ENCODE peak calls at places on chromosomes 16 and 17, in six cellular contexts. E, T, A, O, K and X are unnamed samples. For H3K4me1, the result is how much of the 10 kb centered on the place peaks cover.

GRCh38 chr16:49277386-49277742 is 4.3 kb downstream of the CBLN1 start:
- DNase-seq in T (no peak), E (no peak), K (no peak), A (no peak), O (no peak), X (no peak)

GRCh38 chr17:27559996-27560481 is 70.9 kb upstream of the LGALS9 start:
- DNase-seq in O (peak), K (peak), A (peak), T (no peak), E (peak), X (no peak)

GRCh38 chr16:89864421-89864820 is 9.0 kb upstream of the TCF25 start:
- DNase-seq in K (no peak), O (no peak), A (no peak), T (no peak), E (no peak), X (no peak)

GRCh38 chr17:75652934-75653549 is 13.9 kb downstream of the RECQL5 start:
- DNase-seq in E (peak), T (no peak), O (no peak), A (no peak), K (no peak), X (no peak)

GRCh38 chr16:73225983-73226382 is 178.1 kb upstream of the ZFHX3 start:
- DNase-seq in A (no peak), E (no peak), T (no peak), O (no peak), K (no peak), X (no peak)

GRCh38 chr16:86802013-86802412 is 223.7 kb downstream of the FOXL1 start:
- DNase-seq in O (no peak), A (no peak), K (no peak), T (no peak), E (no peak), X (no peak)

GRCh38 chr17:45784583-45785372 is 658 bp downstream of the CRHR1 start:
- DNase-seq in O (no peak), A (peak), E (no peak), K (peak), T (peak), X (no peak)

GRCh38 chr16:75025766-75026165 is 26.9 kb downstream of the ZNRF1 start:
- DNase-seq in E (peak), O (no peak), K (no peak), A (no peak), T (no peak), X (no peak)

GRCh38 chr17:43534909-43535308 is 11.2 kb downstream of the ETV4 start:
- DNase-seq in T (no peak), K (no peak), O (no peak), E (no peak), A (no peak), X (no peak)

GRCh38 chr16:70162041-70162451 is 11.5 kb upstream of the CLEC18C start:
- DNase-seq in A (no peak), T (no peak), O (no peak), K (no peak), E (peak), X (no peak)

GRCh38 chr17:13398091-13398490 is 203.6 kb downstream of the HS3ST3A1 start:
- DNase-seq in T (no peak), O (no peak), K (no peak), A (no peak), E (no peak), X (no peak)

GRCh38 chr17:57294629-57295501 is 38.5 kb downstream of the MSI2 start:
- DNase-seq in T (no peak), E (peak), A (peak), O (peak), K (peak), X (no peak)

GRCh38 chr17:76419576-76420245 is 33.2 kb downstream of the UBE2O start:
- DNase-seq in K (no peak), T (no peak), A (no peak), O (no peak), E (no peak), X (no peak)

GRCh38 chr17:56045907-56046306 is 107.4 kb upstream of the ANKFN1 start:
- DNase-seq in O (no peak), T (no peak), A (no peak), E (no peak), K (no peak), X (no peak)

GRCh38 chr17:5002121-5002788 is 4.5 kb downstream of the KIF1C start:
- DNase-seq in E (no peak), O (no peak), A (no peak), T (no peak), K (no peak), X (no peak)

GRCh38 chr17:41212524-41213169 is 13.8 kb upstream of the KRTAP9-2 start:
- DNase-seq in K (no peak), T (no peak), O (no peak), A (no peak), E (no peak), X (no peak)

GRCh38 chr16:66486773-66487579 is 59.9 kb downstream of the BEAN1 start:
- DNase-seq in A (no peak), T (no peak), K (no peak), E (peak), O (peak), X (no peak)

GRCh38 chr17:600576-601301 is 113.9 kb downstream of the VPS53 start:
- DNase-seq in O (peak), A (no peak), K (no peak), E (peak), T (no peak), X (no peak)

GRCh38 chr17:2672026-2672425 is 39.5 kb downstream of the CLUH start:
- DNase-seq in K (no peak), O (no peak), E (no peak), T (no peak), A (no peak), X (no peak)

GRCh38 chr16:2008009-2008526 is 1.6 kb downstream of the ZNF598 start:
- DNase-seq in O (no peak), A (no peak), K (peak), E (peak), T (no peak), X (no peak)

GRCh38 chr17:78645421-78646295 is 68.5 kb upstream of the DNAH17 start:
- DNase-seq in K (peak), T (peak), O (peak), A (peak), E (peak), X (no peak)
- H3K4me3 ChIP-seq in K (peak), T (peak), O (no peak), A (no peak), E (no peak), X (no peak)

GRCh38 chr17:81209141-81209540 is 13.6 kb downstream of the CEP131 start:
- DNase-seq in A (no peak), T (no peak), K (no peak), O (no peak), E (no peak), X (no peak)

GRCh38 chr17:81212365-81212764 is 10.4 kb downstream of the CEP131 start:
- DNase-seq in T (no peak), E (no peak), A (no peak), K (no peak), O (no peak), X (no peak)

GRCh38 chr17:81210868-81211267 is 11.9 kb downstream of the CEP131 start:
- DNase-seq in O (no peak), A (no peak), T (no peak), K (no peak), E (no peak), X (no peak)

GRCh38 chr17:81208651-81209050 is 14.1 kb downstream of the CEP131 start:
- DNase-seq in A (no peak), O (no peak), T (no peak), E (no peak), K (no peak), X (no peak)

GRCh38 chr17:81210466-81210865 is 12.3 kb downstream of the CEP131 start:
- DNase-seq in T (no peak), E (no peak), K (no peak), A (no peak), O (no peak), X (no peak)
- H3K27ac ChIP-seq in T (no peak), E (no peak), K (no peak), A (no peak), O (no peak), X (no peak)

GRCh38 chr16:12059216-12059769 is 82.8 kb downstream of the SNX29 start:
- DNase-seq in A (peak), E (no peak), O (no peak), T (no peak), K (peak), X (no peak)
- H3K4me1 ChIP-seq in A (under half), E (under half), O (under half), T (under half), K (under half), X (under half)

GRCh38 chr17:30236297-30236624 is 764 bp upstream of the SLC6A4 start:
- DNase-seq in O (no peak), K (no peak), E (no peak), A (no peak), T (no peak), X (no peak)

GRCh38 chr17:30237296-30238002 is 2.0 kb upstream of the SLC6A4 start:
- DNase-seq in K (no peak), A (no peak), O (no peak), E (no peak), T (no peak), X (no peak)

GRCh38 chr17:30238003-30238344 is 2.5 kb upstream of the SLC6A4 start:
- DNase-seq in O (no peak), A (no peak), T (no peak), E (no peak), K (no peak), X (no peak)

GRCh38 chr17:30235386-30236296 is at the start of gene SLC6A4:
- DNase-seq in T (no peak), O (no peak), A (no peak), E (peak), K (no peak), X (no peak)

DNA sequence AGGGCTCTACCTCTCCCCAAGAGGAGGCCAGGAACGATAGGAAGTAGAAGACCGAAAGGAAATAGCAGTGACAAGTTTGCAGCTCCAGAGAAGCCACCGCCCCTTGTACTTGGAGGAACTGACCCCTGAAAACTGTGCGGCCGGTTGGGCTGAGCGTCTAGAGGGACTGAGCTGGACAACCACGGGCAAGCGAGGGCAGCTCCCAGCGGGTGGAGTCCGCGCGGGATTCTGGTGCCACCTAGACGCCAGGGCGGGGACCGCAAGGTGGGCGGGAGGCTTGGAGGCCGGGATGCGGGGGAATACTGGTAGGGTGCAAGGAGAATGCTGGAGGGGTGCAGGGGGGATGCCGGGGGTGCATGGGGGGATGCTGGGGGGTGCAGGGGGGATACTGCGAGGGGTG is 1.3 kb upstream of the SLC6A4 start:
- DNase-seq in A (peak), T (no peak), O (peak), E (peak), K (peak), X (no peak)
- H3K4me3 ChIP-seq in A (no peak), T (no peak), O (no peak), E (no peak), K (peak), X (no peak)

GRCh38 chr16:64133396-64133795 is 988.5 kb downstream of the CDH11 start:
- DNase-seq in T (no peak), A (no peak), K (no peak), O (no peak), E (peak), X (no peak)

GRCh38 chr16:64132686-64133085 is 989.2 kb downstream of the CDH11 start:
- DNase-seq in O (no peak), K (no peak), E (no peak), A (no peak), T (no peak), X (no peak)

GRCh38 chr16:64130140-64130539 is 991.7 kb downstream of the CDH11 start:
- DNase-seq in A (no peak), T (no peak), E (no peak), O (no peak), K (no peak), X (no peak)

GRCh38 chr16:64131423-64131822 is 990.4 kb downstream of the CDH11 start:
- DNase-seq in T (no peak), A (no peak), K (no peak), O (no peak), E (no peak), X (no peak)

GRCh38 chr16:64132190-64132589 is 989.7 kb downstream of the CDH11 start:
- DNase-seq in O (no peak), E (no peak), T (no peak), K (no peak), A (no peak), X (no peak)
- H3K27ac ChIP-seq in O (no peak), E (no peak), T (no peak), K (no peak), A (no peak), X (no peak)

DNA sequence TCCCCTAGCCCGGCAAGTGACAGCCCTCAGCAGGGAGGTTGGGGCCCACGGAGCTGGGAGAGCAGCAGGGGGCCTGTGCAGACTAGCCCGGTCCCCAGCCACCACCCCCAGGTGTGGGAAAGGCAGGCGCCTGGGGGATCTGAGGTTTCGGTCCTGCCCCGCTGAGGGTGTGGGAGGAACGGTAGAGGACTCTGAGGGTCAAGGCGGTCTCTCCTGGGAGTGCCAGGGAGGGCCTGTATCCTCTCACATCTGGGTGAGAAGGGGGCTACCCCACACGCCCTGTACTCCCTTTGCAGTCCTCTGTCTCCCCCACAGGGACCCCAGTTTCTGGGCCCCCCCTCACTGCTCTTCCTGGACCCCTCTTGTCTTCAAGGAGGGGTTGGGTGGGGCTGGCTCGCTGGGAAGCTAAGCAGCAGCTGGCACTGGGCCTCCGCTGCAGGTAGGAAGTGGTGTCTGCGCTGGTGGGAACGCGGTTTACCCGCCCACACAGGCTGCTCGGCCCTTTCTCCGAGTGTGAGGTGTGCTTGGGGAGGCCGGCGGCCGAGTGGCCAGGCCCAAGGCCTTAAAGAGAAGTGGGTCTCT is 15.4 kb downstream of the CD7 start:
- DNase-seq in T (no peak), O (no peak), E (no peak), A (no peak), K (no peak), X (peak)
- H3K4me1 ChIP-seq in T (half or more), O (under half), E (under half), A (under half), K (under half), X (half or more)

GRCh38 chr17:28745052-28745776 is 1.4 kb downstream of the TRAF4 start:
- DNase-seq in T (no peak), O (peak), K (no peak), E (peak), A (no peak), X (peak)

GRCh38 chr17:28741358-28742349 is 2.2 kb upstream of the TRAF4 start:
- DNase-seq in T (no peak), E (no peak), O (no peak), A (no peak), K (no peak), X (no peak)

GRCh38 chr17:28744104-28744801 is 442 bp downstream of the TRAF4 start:
- DNase-seq in A (peak), O (peak), T (peak), K (peak), E (peak), X (peak)

GRCh38 chr17:28744802-28745051 is 916 bp downstream of the TRAF4 start:
- DNase-seq in E (no peak), A (no peak), K (no peak), O (no peak), T (no peak), X (no peak)

GRCh38 chr17:28743243-28744103 is at the start of gene TRAF4:
- DNase-seq in E (peak), T (peak), O (peak), K (peak), A (peak), X (peak)
- H3K4me3 ChIP-seq in E (peak), T (peak), O (peak), K (peak), A (peak), X (peak)

DNA sequence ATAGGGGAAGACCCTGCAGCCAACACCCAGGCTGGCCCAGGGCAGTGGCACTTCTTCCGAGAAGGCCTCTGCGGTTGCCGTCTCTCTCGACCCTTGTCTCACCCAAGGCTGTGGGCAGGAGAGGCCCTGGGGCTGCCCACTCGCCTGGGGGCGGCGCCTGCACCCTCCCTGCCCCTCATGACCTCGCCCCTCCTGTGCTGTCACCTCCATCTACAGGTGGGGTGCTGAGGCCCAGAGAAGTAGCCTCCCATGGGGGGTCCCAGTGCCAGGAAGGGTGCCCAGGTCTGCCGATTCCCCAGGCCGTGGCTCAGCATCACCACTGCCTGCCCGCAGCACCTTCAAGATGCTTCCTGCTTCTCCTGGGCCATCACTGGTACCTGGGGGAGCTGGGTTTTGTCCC is 992 bp downstream of the NLRC3 start:
- DNase-seq in A (no peak), T (no peak), E (no peak), K (no peak), O (no peak), X (peak)
- H3K27ac ChIP-seq in A (no peak), T (peak), E (no peak), K (no peak), O (no peak), X (peak)